ENCODE peak calls at places on chromosomes 5 and 9, in six cellular contexts. One of them, this sample, is unnamed.

GRCh38 chr5:59249160-59249559 is 644.4 kb downstream of the PDE4D start:
- DNase-seq in PC-3: no peak
- DNase-seq in epithelial cell of esophagus: no peak
- DNase-seq in MM.1S: no peak
- DNase-seq in heart right ventricle: no peak
- DNase-seq in GM12865: no peak
- DNase-seq in this sample: no peak

GRCh38 chr5:83447533-83447932 is 24.0 kb upstream of the VCAN start:
- DNase-seq in GM12865: no peak
- DNase-seq in MM.1S: no peak
- DNase-seq in heart right ventricle: no peak
- DNase-seq in PC-3: no peak
- DNase-seq in epithelial cell of esophagus: no peak
- DNase-seq in this sample: no peak

GRCh38 chr5:424259-425110 is 18.5 kb upstream of the EXOC3 start:
- DNase-seq in MM.1S: peak
- DNase-seq in epithelial cell of esophagus: no peak
- DNase-seq in PC-3: peak
- DNase-seq in heart right ventricle: no peak
- DNase-seq in GM12865: peak
- DNase-seq in this sample: no peak

GRCh38 chr9:35923927-35924763 is 14.9 kb downstream of the SPAAR start:
- DNase-seq in GM12865: no peak
- DNase-seq in heart right ventricle: no peak
- DNase-seq in PC-3: peak
- DNase-seq in MM.1S: peak
- DNase-seq in epithelial cell of esophagus: peak
- DNase-seq in this sample: peak

GRCh38 chr9:109307380-109308240 is 13.2 kb downstream of the EPB41L4B start:
- DNase-seq in MM.1S: no peak
- DNase-seq in GM12865: no peak
- DNase-seq in epithelial cell of esophagus: no peak
- DNase-seq in PC-3: peak
- DNase-seq in heart right ventricle: no peak
- DNase-seq in this sample: no peak

GRCh38 chr5:20683241-20683940 is 695.4 kb upstream of the CDH18 start:
- DNase-seq in epithelial cell of esophagus: peak
- DNase-seq in MM.1S: no peak
- DNase-seq in GM12865: no peak
- DNase-seq in PC-3: peak
- DNase-seq in heart right ventricle: no peak
- DNase-seq in this sample: no peak

GRCh38 chr9:37286530-37287175 is 135.8 kb upstream of the GRHPR start:
- DNase-seq in MM.1S: no peak
- DNase-seq in GM12865: no peak
- DNase-seq in heart right ventricle: no peak
- DNase-seq in epithelial cell of esophagus: no peak
- DNase-seq in PC-3: no peak
- DNase-seq in this sample: no peak

GRCh38 chr5:125199968-125200841 is 453.8 kb upstream of the ZNF608 start:
- DNase-seq in GM12865: no peak
- DNase-seq in MM.1S: no peak
- DNase-seq in epithelial cell of esophagus: no peak
- DNase-seq in heart right ventricle: no peak
- DNase-seq in PC-3: no peak
- DNase-seq in this sample: no peak

GRCh38 chr5:144467795-144468194 is 297.1 kb downstream of the KCTD16 start:
- DNase-seq in PC-3: peak
- DNase-seq in GM12865: no peak
- DNase-seq in MM.1S: no peak
- DNase-seq in heart right ventricle: no peak
- DNase-seq in epithelial cell of esophagus: peak
- DNase-seq in this sample: peak

GRCh38 chr5:157366741-157367684 is 93.0 kb upstream of the NIPAL4 start:
- DNase-seq in GM12865: peak
- DNase-seq in PC-3: peak
- DNase-seq in epithelial cell of esophagus: peak
- DNase-seq in MM.1S: no peak
- DNase-seq in heart right ventricle: no peak
- DNase-seq in this sample: no peak

GRCh38 chr5:87195104-87195581 is 72.5 kb upstream of the RASA1 start:
- DNase-seq in PC-3: peak
- DNase-seq in GM12865: peak
- DNase-seq in epithelial cell of esophagus: peak
- DNase-seq in MM.1S: no peak
- DNase-seq in heart right ventricle: no peak
- DNase-seq in this sample: peak

GRCh38 chr9:129887210-129888084 is 52.2 kb downstream of the USP20 start:
- DNase-seq in PC-3: no peak
- DNase-seq in epithelial cell of esophagus: peak
- DNase-seq in heart right ventricle: no peak
- DNase-seq in GM12865: peak
- DNase-seq in MM.1S: peak
- DNase-seq in this sample: no peak

GRCh38 chr9:13330396-13331004 is 51.0 kb upstream of the MPDZ start:
- DNase-seq in epithelial cell of esophagus: no peak
- DNase-seq in PC-3: no peak
- DNase-seq in MM.1S: no peak
- DNase-seq in heart right ventricle: peak
- DNase-seq in GM12865: no peak
- DNase-seq in this sample: no peak

GRCh38 chr5:180104131-180104530 is 32.6 kb upstream of the RNF130 start:
- DNase-seq in epithelial cell of esophagus: no peak
- DNase-seq in PC-3: no peak
- DNase-seq in GM12865: no peak
- DNase-seq in heart right ventricle: no peak
- DNase-seq in MM.1S: no peak
- DNase-seq in this sample: no peak

GRCh38 chr9:89505048-89505447 is 7.1 kb upstream of the SEMA4D start:
- DNase-seq in GM12865: no peak
- DNase-seq in epithelial cell of esophagus: no peak
- DNase-seq in MM.1S: no peak
- DNase-seq in heart right ventricle: no peak
- DNase-seq in PC-3: no peak
- DNase-seq in this sample: no peak

GRCh38 chr9:109912082-109912581 is 132.1 kb downstream of the PALM2AKAP2 start:
- DNase-seq in heart right ventricle: no peak
- DNase-seq in PC-3: peak
- DNase-seq in GM12865: no peak
- DNase-seq in MM.1S: no peak
- DNase-seq in epithelial cell of esophagus: peak
- DNase-seq in this sample: peak

GRCh38 chr9:115106642-115107041 is 11.3 kb downstream of the TNC start:
- DNase-seq in PC-3: peak
- DNase-seq in MM.1S: no peak
- DNase-seq in epithelial cell of esophagus: peak
- DNase-seq in heart right ventricle: no peak
- DNase-seq in GM12865: no peak
- DNase-seq in this sample: no peak

GRCh38 chr5:38832810-38833209 is 13.0 kb upstream of the OSMR start:
- DNase-seq in heart right ventricle: no peak
- DNase-seq in GM12865: no peak
- DNase-seq in PC-3: no peak
- DNase-seq in epithelial cell of esophagus: no peak
- DNase-seq in MM.1S: no peak
- DNase-seq in this sample: no peak
- TF ChIP-seq CTCF in heart right ventricle: no peak
- TF ChIP-seq CTCF in GM12865: no peak
- TF ChIP-seq CTCF in PC-3: peak
- TF ChIP-seq CTCF in epithelial cell of esophagus: no peak
- TF ChIP-seq CTCF in MM.1S: no peak
- TF ChIP-seq CTCF in this sample: no peak

DNA sequence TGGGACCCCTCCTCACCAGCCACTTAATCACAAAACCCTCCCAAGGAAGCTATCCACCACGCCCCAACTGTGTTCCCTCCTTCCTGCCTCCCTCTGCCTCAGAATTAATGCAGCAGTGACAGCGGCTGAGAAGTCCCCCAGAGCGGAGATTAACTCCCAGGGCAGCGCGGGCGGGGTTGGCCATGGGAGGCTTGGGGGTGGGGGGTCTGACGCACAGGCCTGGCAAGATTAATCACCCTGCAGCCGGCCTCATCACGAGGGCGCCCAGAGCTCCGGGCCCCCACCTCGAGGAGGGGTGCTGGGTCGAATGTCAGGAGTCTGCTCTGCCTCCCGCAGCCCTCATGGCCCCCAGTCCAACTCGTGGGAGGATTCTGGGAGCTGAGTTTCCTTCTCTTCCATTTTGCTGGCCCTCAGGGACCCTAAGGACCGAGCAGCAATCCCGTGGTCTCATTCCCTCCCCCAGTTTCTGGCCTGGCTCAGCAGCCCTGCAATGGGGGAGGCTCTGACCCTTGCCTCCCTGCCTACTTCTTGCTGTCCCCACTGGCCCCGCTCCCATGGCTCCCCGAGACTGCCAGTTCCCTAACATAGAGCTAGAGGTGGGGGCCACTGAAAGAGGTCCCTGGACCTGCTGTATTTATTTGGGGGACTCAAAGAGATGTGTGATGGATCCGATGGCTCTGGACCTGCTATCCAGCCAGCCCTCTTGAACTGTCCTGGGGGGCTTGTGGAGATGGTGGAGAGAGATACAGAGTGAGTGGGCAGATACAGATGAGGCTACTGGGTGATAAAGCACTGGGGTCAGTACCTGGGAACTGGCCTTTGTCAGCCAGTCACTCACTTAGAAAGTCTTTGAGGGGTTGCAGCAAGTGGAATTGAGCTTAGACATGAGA is 42.5 kb downstream of the CXXC5 start:
- DNase-seq in MM.1S: no peak
- DNase-seq in heart right ventricle: no peak
- DNase-seq in GM12865: no peak
- DNase-seq in epithelial cell of esophagus: no peak
- DNase-seq in PC-3: no peak
- DNase-seq in this sample: no peak
- TF ChIP-seq CTCF in MM.1S: no peak
- TF ChIP-seq CTCF in heart right ventricle: peak
- TF ChIP-seq CTCF in GM12865: no peak
- TF ChIP-seq CTCF in epithelial cell of esophagus: no peak
- TF ChIP-seq CTCF in PC-3: peak
- TF ChIP-seq CTCF in this sample: peak

GRCh38 chr9:93035106-93035660 is 23.3 kb upstream of the SUSD3 start:
- DNase-seq in MM.1S: no peak
- DNase-seq in GM12865: no peak
- DNase-seq in PC-3: no peak
- DNase-seq in heart right ventricle: no peak
- DNase-seq in epithelial cell of esophagus: no peak
- DNase-seq in this sample: no peak

GRCh38 chr9:93036887-93037475 is 21.5 kb upstream of the SUSD3 start:
- DNase-seq in heart right ventricle: no peak
- DNase-seq in GM12865: no peak
- DNase-seq in MM.1S: no peak
- DNase-seq in epithelial cell of esophagus: no peak
- DNase-seq in PC-3: no peak
- DNase-seq in this sample: no peak

GRCh38 chr9:93033541-93033940 is 25.0 kb upstream of the SUSD3 start:
- DNase-seq in GM12865: no peak
- DNase-seq in heart right ventricle: no peak
- DNase-seq in PC-3: no peak
- DNase-seq in MM.1S: no peak
- DNase-seq in epithelial cell of esophagus: no peak
- DNase-seq in this sample: no peak

GRCh38 chr9:93037476-93037971 is 21.0 kb upstream of the SUSD3 start:
- DNase-seq in PC-3: no peak
- DNase-seq in heart right ventricle: no peak
- DNase-seq in GM12865: no peak
- DNase-seq in MM.1S: no peak
- DNase-seq in epithelial cell of esophagus: no peak
- DNase-seq in this sample: no peak

DNA sequence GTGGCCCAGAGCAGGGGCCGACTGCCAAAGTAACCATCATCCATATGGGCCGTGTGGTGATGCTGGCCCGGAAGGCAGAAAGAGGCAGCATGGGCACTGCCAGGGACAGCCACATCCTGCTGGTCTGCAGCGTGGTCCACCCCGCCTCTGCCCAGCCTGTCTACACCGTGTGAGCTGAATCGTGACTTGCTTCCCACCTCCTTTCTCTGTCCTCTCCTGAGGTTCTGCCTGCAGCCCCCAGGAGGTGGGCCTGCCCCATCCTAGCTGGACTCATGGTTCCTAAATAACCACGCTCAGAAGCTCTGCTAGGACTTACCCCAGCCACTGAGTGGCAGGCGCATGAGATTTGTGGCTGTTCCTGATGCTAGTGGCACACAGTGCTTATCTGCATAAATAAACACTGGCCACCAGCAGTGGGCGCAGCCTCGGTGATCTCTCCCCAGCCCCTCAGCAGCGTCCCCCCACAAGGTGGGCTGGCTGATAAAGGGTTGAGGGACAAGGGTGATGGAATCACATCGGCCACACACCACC is 22.6 kb upstream of the SUSD3 start:
- DNase-seq in GM12865: no peak
- DNase-seq in MM.1S: no peak
- DNase-seq in epithelial cell of esophagus: no peak
- DNase-seq in heart right ventricle: no peak
- DNase-seq in PC-3: no peak
- DNase-seq in this sample: no peak
- TF ChIP-seq CTCF in GM12865: no peak
- TF ChIP-seq CTCF in MM.1S: no peak
- TF ChIP-seq CTCF in epithelial cell of esophagus: no peak
- TF ChIP-seq CTCF in heart right ventricle: no peak
- TF ChIP-seq CTCF in PC-3: no peak
- TF ChIP-seq CTCF in this sample: no peak

GRCh38 chr9:127910613-127911205 is 6.1 kb downstream of the ST6GALNAC4 start:
- DNase-seq in epithelial cell of esophagus: peak
- DNase-seq in GM12865: no peak
- DNase-seq in MM.1S: no peak
- DNase-seq in PC-3: no peak
- DNase-seq in heart right ventricle: no peak
- DNase-seq in this sample: no peak
- TF ChIP-seq CTCF in epithelial cell of esophagus: peak
- TF ChIP-seq CTCF in GM12865: no peak
- TF ChIP-seq CTCF in MM.1S: peak
- TF ChIP-seq CTCF in PC-3: peak
- TF ChIP-seq CTCF in heart right ventricle: no peak
- TF ChIP-seq CTCF in this sample: no peak

GRCh38 chr5:130155395-130155794 is 251.1 kb downstream of the CHSY3 start:
- DNase-seq in heart right ventricle: no peak
- DNase-seq in MM.1S: no peak
- DNase-seq in epithelial cell of esophagus: no peak
- DNase-seq in GM12865: no peak
- DNase-seq in PC-3: no peak
- DNase-seq in this sample: no peak
- TF ChIP-seq CTCF in heart right ventricle: no peak
- TF ChIP-seq CTCF in MM.1S: no peak
- TF ChIP-seq CTCF in epithelial cell of esophagus: no peak
- TF ChIP-seq CTCF in GM12865: no peak
- TF ChIP-seq CTCF in PC-3: no peak
- TF ChIP-seq CTCF in this sample: no peak

GRCh38 chr9:18229992-18230676 is 243.8 kb upstream of the ADAMTSL1 start:
- DNase-seq in PC-3: no peak
- DNase-seq in epithelial cell of esophagus: no peak
- DNase-seq in heart right ventricle: no peak
- DNase-seq in GM12865: no peak
- DNase-seq in MM.1S: no peak
- DNase-seq in this sample: no peak
- TF ChIP-seq CTCF in PC-3: no peak
- TF ChIP-seq CTCF in epithelial cell of esophagus: no peak
- TF ChIP-seq CTCF in heart right ventricle: no peak
- TF ChIP-seq CTCF in GM12865: no peak
- TF ChIP-seq CTCF in MM.1S: no peak
- TF ChIP-seq CTCF in this sample: no peak

This sample was measured in RWPE1.